ENCODE peak calls at places on chromosomes 1 and 21, in eight cellular contexts. J is fibroblast of pulmonary artery; L is HFF-Myc; A is MV-4-11; W is astrocyte; Q is NCI-H2171 treated with DMSO at 0.1 percent for 48 hours; Y is activated CD4-positive, alpha-beta T cell treated with anti-CD3 and anti-CD28 coated beads, Interleukin-2, amount 10 ng/mL, durations not matched to agents 7 days and 5 days; N is cardiac septum. R is an unnamed sample.

GRCh38 chr1:228803421-228803820 is 68.1 kb downstream of the RHOU start:
- DNase-seq in N (no peak), W (no peak), Y (no peak), Q (no peak), L (no peak), J (no peak), A (no peak), R (no peak)

GRCh38 chr1:11858968-11859871 is 475 bp upstream of the NPPB start:
- DNase-seq in J (peak), A (peak), Q (no peak), W (peak), L (no peak), N (peak), Y (peak), R (peak)

GRCh38 chr1:2961661-2962060 is 59.6 kb upstream of the ACTRT2 start:
- DNase-seq in J (no peak), W (no peak), Y (no peak), L (no peak), N (no peak), A (no peak), Q (no peak), R (no peak)

GRCh38 chr1:33093004-33093403 is 12.1 kb downstream of the AZIN2 start:
- DNase-seq in W (no peak), J (no peak), N (no peak), Y (no peak), Q (no peak), A (no peak), L (no peak), R (no peak)

GRCh38 chr1:43783671-43784205 is 76.4 kb downstream of the ST3GAL3 start:
- DNase-seq in Q (no peak), N (no peak), L (no peak), J (no peak), A (peak), W (peak), Y (no peak), R (no peak)

GRCh38 chr1:7538033-7538432 is 233.1 kb upstream of the VAMP3 start:
- DNase-seq in N (no peak), W (peak), J (peak), A (no peak), Y (no peak), L (no peak), Q (peak), R (peak)

GRCh38 chr1:226960944-226961765 is 21.1 kb downstream of the COQ8A start:
- DNase-seq in N (no peak), J (no peak), A (no peak), Q (no peak), W (no peak), Y (no peak), L (no peak), R (no peak)

GRCh38 chr1:17116643-17117042 is 2.6 kb downstream of the PADI2 start:
- DNase-seq in L (no peak), N (no peak), A (no peak), Q (no peak), J (no peak), W (no peak), Y (no peak), R (no peak)

GRCh38 chr1:185856482-185856881 is 122.3 kb downstream of the HMCN1 start:
- DNase-seq in Q (no peak), Y (no peak), J (no peak), L (no peak), N (no peak), W (no peak), A (no peak), R (no peak)

GRCh38 chr21:29155118-29155932 is 24.9 kb downstream of the MAP3K7CL start:
- DNase-seq in Q (no peak), L (no peak), Y (no peak), N (peak), A (no peak), J (peak), W (peak), R (no peak)

GRCh38 chr1:119001181-119002018 is 13.3 kb upstream of the TBX15 start:
- DNase-seq in W (no peak), Q (no peak), L (no peak), A (peak), J (peak), Y (no peak), N (no peak), R (no peak)

GRCh38 chr1:221692643-221693042 is 49.2 kb downstream of the DUSP10 start:
- DNase-seq in L (no peak), Y (no peak), A (no peak), N (no peak), W (no peak), Q (no peak), J (no peak), R (no peak)

GRCh38 chr1:160748877-160749269 is 9.8 kb downstream of the SLAMF7 start:
- DNase-seq in A (peak), N (no peak), Y (no peak), J (peak), Q (no peak), W (no peak), L (no peak), R (no peak)

GRCh38 chr1:245571872-245572294 is 417.1 kb downstream of the KIF26B start:
- DNase-seq in N (peak), Y (no peak), J (no peak), A (no peak), Q (no peak), W (no peak), L (no peak), R (peak)

GRCh38 chr21:36929622-36930021 is 36.8 kb downstream of the HLCS start:
- DNase-seq in Y (no peak), J (peak), W (no peak), N (no peak), L (no peak), A (no peak), Q (no peak), R (no peak)

GRCh38 chr1:8663915-8664331 is 153.5 kb downstream of the RERE start:
- DNase-seq in Y (peak), W (no peak), J (peak), A (no peak), L (no peak), N (no peak), Q (no peak), R (peak)

GRCh38 chr1:54249798-54250497 is 50.0 kb downstream of the MRPL37 start:
- DNase-seq in Q (no peak), A (peak), N (no peak), W (peak), J (peak), L (no peak), Y (no peak), R (peak)

GRCh38 chr1:94873520-94874351 is 53.2 kb downstream of the CNN3 start:
- DNase-seq in L (no peak), J (peak), Y (no peak), W (peak), Q (peak), A (no peak), N (no peak), R (no peak)

GRCh38 chr1:36497207-36497606 is 14.5 kb upstream of the CSF3R start:
- DNase-seq in L (no peak), J (no peak), N (no peak), Y (no peak), Q (no peak), A (no peak), W (no peak), R (no peak)

GRCh38 chr21:46554431-46555224 is 50.3 kb downstream of the S100B start:
- DNase-seq in N (peak), Q (no peak), J (no peak), A (no peak), W (no peak), L (no peak), Y (no peak), R (no peak)

GRCh38 chr1:119655160-119655559 is 7.1 kb upstream of the ZNF697 start:
- DNase-seq in N (no peak), Q (no peak), W (no peak), A (no peak), Y (no peak), L (no peak), J (peak), R (no peak)

GRCh38 chr21:42093991-42094417 is 22.9 kb downstream of the UMODL1 start:
- DNase-seq in N (no peak), L (no peak), J (peak), Q (peak), W (peak), A (no peak), Y (no peak), R (peak)

GRCh38 chr21:41958886-41959563 is 5.2 kb upstream of the C2CD2 start:
- DNase-seq in Y (no peak), A (no peak), Q (peak), L (no peak), J (no peak), W (no peak), N (no peak), R (no peak)

GRCh38 chr1:147721711-147722110 is 38.7 kb downstream of the GJA5 start:
- DNase-seq in W (no peak), J (peak), A (no peak), Y (no peak), Q (no peak), N (no peak), L (no peak), R (no peak)

GRCh38 chr1:2962061-2962460 is 59.2 kb upstream of the ACTRT2 start:
- DNase-seq in W (no peak), N (no peak), Y (no peak), J (no peak), Q (no peak), L (no peak), A (no peak), R (no peak)

GRCh38 chr1:172914517-172915144 is 136.1 kb downstream of the TNFSF18 start:
- DNase-seq in N (no peak), Q (no peak), A (no peak), L (peak), W (peak), Y (no peak), J (peak), R (no peak)

GRCh38 chr21:21631961-21632360 is 633.8 kb downstream of the NCAM2 start:
- DNase-seq in Q (no peak), L (no peak), J (peak), W (peak), A (no peak), Y (no peak), N (no peak), R (no peak)

GRCh38 chr1:20318521-20318920 is 27.8 kb downstream of the VWA5B1 start:
- DNase-seq in W (no peak), L (no peak), A (no peak), Y (no peak), Q (no peak), N (no peak), J (no peak), R (no peak)

GRCh38 chr1:91687452-91687851 is 186.8 kb downstream of the CDC7 start:
- DNase-seq in Y (no peak), J (no peak), L (no peak), N (no peak), W (no peak), Q (no peak), A (no peak), R (no peak)

GRCh38 chr1:29671446-29671845 is 435.1 kb downstream of the PTPRU start:
- DNase-seq in Y (no peak), L (no peak), J (no peak), A (no peak), N (no peak), W (no peak), Q (no peak), R (no peak)

GRCh38 chr21:14989359-14989758 is 75.4 kb downstream of the NRIP1 start:
- DNase-seq in Y (no peak), J (peak), A (no peak), Q (no peak), N (no peak), W (peak), L (no peak), R (no peak)

GRCh38 chr1:115332813-115333608 is 5.0 kb downstream of the NGF start:
- DNase-seq in W (peak), Q (no peak), L (no peak), N (no peak), A (peak), Y (no peak), J (peak), R (no peak)

GRCh38 chr1:184425449-184426277 is 38.8 kb downstream of the C1orf21 start:
- DNase-seq in W (no peak), A (no peak), Y (no peak), J (no peak), N (no peak), Q (no peak), L (no peak), R (no peak)

GRCh38 chr1:26177182-26177684 is at the start of gene CNKSR1:
- DNase-seq in W (no peak), N (no peak), Y (no peak), Q (no peak), L (no peak), A (no peak), J (no peak), R (peak)

GRCh38 chr1:24586970-24587820 is 31.3 kb downstream of the NCMAP start:
- DNase-seq in Q (peak), L (peak), J (peak), Y (peak), A (peak), N (no peak), W (peak), R (peak)

GRCh38 chr1:176639136-176639535 is 176.2 kb downstream of the PAPPA2 start:
- DNase-seq in L (no peak), J (no peak), Q (no peak), A (no peak), W (no peak), N (no peak), Y (no peak), R (no peak)

GRCh38 chr1:44038876-44039657 is 7.8 kb upstream of the SLC6A9 start:
- DNase-seq in A (no peak), N (no peak), Y (no peak), Q (no peak), J (peak), L (no peak), W (peak), R (no peak)

R was measured in HepG2.